ENCODE peak calls at places on chromosomes 11 and 22, in eight cellular contexts. R is Caco-2; B is nucleus accumbens; S is putamen; O is CD4-positive, alpha-beta memory T cell; X is T-helper 2 cell; K is KBM-7; F is MCF 10A. Y is an unnamed sample.

GRCh38 chr22:37090920-37091688 is 18.4 kb downstream of the TMPRSS6 start:
- DNase-seq in S (no peak), B (no peak), F (no peak), O (no peak), X (no peak), K (no peak), R (no peak), Y (peak)

GRCh38 chr22:28736296-28737155 is 5.1 kb downstream of the CHEK2 start:
- DNase-seq in K (no peak), R (no peak), S (no peak), O (no peak), F (no peak), X (no peak), B (no peak), Y (no peak)

GRCh38 chr11:44524751-44525171 is 40.7 kb upstream of the CD82 start:
- DNase-seq in R (no peak), K (peak), F (no peak), O (no peak), X (no peak), S (no peak), B (no peak), Y (peak)

GRCh38 chr22:32354360-32355351 is 3.0 kb upstream of the RFPL3 start:
- DNase-seq in B (no peak), S (no peak), X (no peak), F (no peak), R (no peak), K (peak), O (no peak), Y (peak)

GRCh38 chr11:9574556-9574805 is 1.0 kb downstream of the WEE1 start:
- DNase-seq in X (no peak), S (no peak), O (no peak), B (no peak), R (no peak), F (peak), K (no peak), Y (no peak)

GRCh38 chr11:66561178-66561974 is 7.0 kb downstream of the CTSF start:
- DNase-seq in F (no peak), S (no peak), O (no peak), K (no peak), X (no peak), R (no peak), B (no peak), Y (no peak)

GRCh38 chr11:34468209-34468841 is 29.6 kb downstream of the CAT start:
- DNase-seq in K (peak), O (peak), R (peak), B (no peak), F (peak), S (no peak), X (peak), Y (peak)

GRCh38 chr11:128054323-128054910 is 532.9 kb downstream of the ETS1 start:
- DNase-seq in K (no peak), S (no peak), R (no peak), O (peak), X (no peak), B (no peak), F (peak), Y (no peak)

GRCh38 chr22:30423296-30423958 is 2.1 kb upstream of the MTFP1 start:
- DNase-seq in K (no peak), X (peak), R (no peak), F (no peak), B (no peak), O (no peak), S (peak), Y (no peak)

GRCh38 chr11:6586434-6587359 is 16.7 kb downstream of the RRP8 start:
- DNase-seq in B (no peak), O (no peak), S (peak), X (no peak), K (no peak), R (no peak), F (no peak), Y (no peak)

GRCh38 chr11:121615506-121615905 is 162.7 kb upstream of the SORL1-AS1 start:
- DNase-seq in O (no peak), K (no peak), B (no peak), R (no peak), X (no peak), S (no peak), F (peak), Y (no peak)

GRCh38 chr22:27871306-27872014 is 47.6 kb downstream of the PITPNB start:
- DNase-seq in R (no peak), F (no peak), X (no peak), K (no peak), B (no peak), S (no peak), O (no peak), Y (no peak)

GRCh38 chr11:36127550-36127949 is 161.7 kb downstream of the COMMD9 start:
- DNase-seq in F (no peak), R (no peak), K (no peak), B (no peak), S (no peak), X (no peak), O (no peak), Y (no peak)

GRCh38 chr22:30324008-30324730 is 2.6 kb downstream of the TBC1D10A start:
- DNase-seq in O (peak), S (no peak), R (no peak), B (no peak), K (no peak), X (no peak), F (no peak), Y (peak)

GRCh38 chr11:101880208-101880607 is 34.6 kb upstream of the CEP126 start:
- DNase-seq in K (peak), S (no peak), F (peak), B (no peak), O (no peak), X (no peak), R (peak), Y (peak)

GRCh38 chr22:35835998-35836691 is 118.5 kb downstream of the APOL5 start:
- DNase-seq in S (no peak), X (no peak), F (peak), B (no peak), K (peak), R (peak), O (no peak), Y (peak)

GRCh38 chr22:35301370-35301874 is 1.7 kb downstream of the TOM1 start:
- DNase-seq in X (no peak), F (peak), K (peak), R (peak), O (no peak), B (no peak), S (no peak), Y (no peak)

GRCh38 chr11:77619576-77620198 is 17.9 kb downstream of the CLNS1A start:
- DNase-seq in X (no peak), O (peak), B (no peak), R (peak), S (peak), K (peak), F (peak), Y (peak)

GRCh38 chr22:35401863-35402262 is 1.9 kb downstream of the MCM5 start:
- DNase-seq in K (no peak), B (no peak), X (no peak), O (no peak), R (no peak), S (no peak), F (no peak), Y (no peak)

GRCh38 chr11:110524227-110524626 is 94.5 kb downstream of the FDX1 start:
- DNase-seq in B (no peak), O (no peak), R (no peak), F (peak), X (no peak), S (no peak), K (no peak), Y (no peak)

GRCh38 chr22:22720201-22720723 is 75.8 kb downstream of the GGTLC2 start:
- DNase-seq in X (no peak), O (peak), S (no peak), F (peak), K (peak), R (peak), B (no peak), Y (peak)

GRCh38 chr11:62600367-62601113 is 1.1 kb downstream of the MTA2 start:
- DNase-seq in S (no peak), K (no peak), R (no peak), F (peak), O (no peak), B (no peak), X (no peak), Y (no peak)

GRCh38 chr22:22060200-22061084 is 77.9 kb upstream of the TOP3B start:
- DNase-seq in R (peak), K (peak), X (peak), B (no peak), S (no peak), O (no peak), F (peak), Y (peak)

GRCh38 chr11:100821198-100821597 is 134.1 kb downstream of the ARHGAP42 start:
- DNase-seq in B (no peak), K (no peak), O (no peak), S (no peak), R (no peak), X (no peak), F (no peak), Y (no peak)

GRCh38 chr22:43867839-43868652 is 5.7 kb upstream of the SULT4A1 start:
- DNase-seq in K (peak), F (peak), O (no peak), X (no peak), R (peak), B (no peak), S (no peak), Y (peak)

GRCh38 chr22:19892249-19892879 is 37.7 kb upstream of the GNB1L start:
- DNase-seq in B (no peak), K (peak), R (no peak), F (peak), X (peak), S (peak), O (peak), Y (peak)

GRCh38 chr11:20599424-20600346 is at the start of gene SLC6A5:
- DNase-seq in R (peak), F (peak), O (no peak), S (no peak), B (no peak), K (peak), X (no peak), Y (peak)

GRCh38 chr22:35399114-35399677 is 744 bp upstream of the MCM5 start:
- DNase-seq in S (no peak), F (peak), X (no peak), B (no peak), K (no peak), O (no peak), R (peak), Y (peak)

GRCh38 chr22:40668611-40669390 is 10.5 kb upstream of the MCHR1 start:
- DNase-seq in O (no peak), S (no peak), K (peak), R (no peak), F (peak), B (no peak), X (no peak), Y (no peak)

GRCh38 chr11:22163394-22163797 is 29.5 kb upstream of the ANO5 start:
- DNase-seq in O (no peak), S (no peak), F (peak), K (peak), B (no peak), X (no peak), R (no peak), Y (no peak)

Y was measured in SJCRH30.